ENCODE peak calls at places on chromosomes 16 and 17, in five cellular contexts. Z is PC-3, Y is anterior cingulate cortex, J is GM12892, R is AML-193. L is an unnamed sample.

GRCh38 chr16:80754479-80754878 is 49.9 kb downstream of the CDYL2 start:
- DNase-seq in Z (no peak), Y (no peak), J (no peak), R (no peak), L (no peak)

GRCh38 chr17:338442-339192 is 14.0 kb downstream of the RPH3AL start:
- DNase-seq in Z (no peak), Y (no peak), J (no peak), R (no peak), L (no peak)

GRCh38 chr16:1575578-1575977 is 36.3 kb downstream of the IFT140 start:
- DNase-seq in Z (no peak), Y (no peak), J (no peak), R (no peak), L (no peak)

GRCh38 chr16:89576173-89577054 is 856 bp downstream of the CPNE7 start:
- DNase-seq in Z (no peak), Y (no peak), J (no peak), R (no peak), L (no peak)

GRCh38 chr16:81073560-81074330 is 3.3 kb downstream of the C16orf46 start:
- DNase-seq in Z (no peak), Y (no peak), J (no peak), R (no peak), L (no peak)

GRCh38 chr16:11896776-11897175 is 19.0 kb downstream of the GSPT1 start:
- DNase-seq in Z (peak), Y (no peak), J (no peak), R (no peak), L (peak)

GRCh38 chr16:30958164-30959083 is 870 bp downstream of the SETD1A start:
- DNase-seq in Z (peak), Y (no peak), J (peak), R (no peak), L (peak)

GRCh38 chr17:79036181-79036580 is 12.2 kb downstream of the C1QTNF1 start:
- DNase-seq in Z (no peak), Y (no peak), J (no peak), R (no peak), L (no peak)

GRCh38 chr17:82287849-82288601 is 14.5 kb upstream of the CSNK1D start:
- DNase-seq in Z (peak), Y (no peak), J (no peak), R (peak), L (peak)

GRCh38 chr16:82657239-82657638 is 30.5 kb downstream of the CDH13 start:
- DNase-seq in Z (peak), Y (no peak), J (no peak), R (no peak), L (peak)

GRCh38 chr17:64491995-64492394 is 4.9 kb downstream of the POLG2 start:
- DNase-seq in Z (peak), Y (no peak), J (no peak), R (no peak), L (peak)

GRCh38 chr16:77916111-77916510 is 106.2 kb upstream of the CLEC3A start:
- DNase-seq in Z (no peak), Y (no peak), J (no peak), R (no peak), L (no peak)

GRCh38 chr17:37478187-37478586 is 11.5 kb upstream of the DUSP14 start:
- DNase-seq in Z (no peak), Y (no peak), J (no peak), R (peak), L (no peak)

GRCh38 chr16:89805136-89805905 is 11.1 kb downstream of the FANCA start:
- DNase-seq in Z (no peak), Y (no peak), J (no peak), R (no peak), L (peak)

GRCh38 chr16:15967223-15967546 is 17.8 kb downstream of the ABCC1 start:
- DNase-seq in Z (no peak), Y (no peak), J (no peak), R (no peak), L (no peak)